ENCODE peak calls at places on chromosomes 6 and 20, in nine cellular contexts. I is astrocyte of the cerebellum; S is HFFc6; J is hippocampal formation; A is activated CD8-positive, alpha-beta T cell treated with anti-CD3 and anti-CD28 coated beads, Interleukin-2, amount 10 ng/mL, durations not matched to agents 7 days and 5 days; X is SJSA1; Z is activated CD4-positive, CD25-positive, alpha-beta regulatory T cell; R is ELR; K is astrocyte of the spinal cord. C is an unnamed sample.

GRCh38 chr6:103672169-103672568 is 1187.5 kb downstream of the HACE1 start:
- DNase-seq in R (peak; percentile 67), Z (no peak), X (no peak), K (peak; percentile 45), I (peak; percentile 15), A (no peak), S (no peak), J (no peak), C (no peak)

GRCh38 chr6:126076992-126077664 is 90.8 kb downstream of the TRMT11 start:
- DNase-seq in K (no peak), S (no peak), I (no peak), R (no peak), J (no peak), X (no peak), Z (no peak), A (no peak), C (no peak)

GRCh38 chr6:167255918-167256553 is 35.1 kb upstream of the UNC93A start:
- DNase-seq in A (no peak), X (no peak), R (no peak), I (no peak), S (no peak), J (no peak), Z (no peak), K (no peak), C (no peak)

GRCh38 chr20:50731930-50732690 is 730 bp downstream of the PARD6B start:
- DNase-seq in R (no peak), J (no peak), I (no peak), S (no peak), K (no peak), X (no peak), Z (no peak), A (peak; percentile 31), C (no peak)

GRCh38 chr6:107718341-107718740 is 105.8 kb downstream of the SCML4 start:
- DNase-seq in J (no peak), R (no peak), K (no peak), Z (no peak), I (no peak), A (no peak), X (no peak), S (no peak), C (no peak)

GRCh38 chr6:42778072-42778471 is 3.8 kb upstream of the BICRAL start:
- DNase-seq in K (no peak), I (no peak), Z (no peak), S (no peak), X (no peak), R (no peak), A (no peak), J (no peak), C (no peak)

GRCh38 chr6:48048460-48049146 is 62.4 kb downstream of the PTCHD4 start:
- DNase-seq in X (no peak), S (no peak), R (no peak), Z (no peak), A (no peak), K (no peak), J (no peak), I (no peak), C (no peak)

GRCh38 chr6:157443066-157443800 is 62.2 kb downstream of the ZDHHC14 start:
- DNase-seq in X (peak; percentile 39), I (peak; percentile 94), J (no peak), A (peak; percentile 42), R (peak; percentile 84), K (peak; percentile 90), Z (no peak), S (peak; percentile 63), C (no peak)

GRCh38 chr6:27684264-27685211 is 211.6 kb upstream of the ZNF184 start:
- DNase-seq in Z (peak; percentile 3), A (peak; percentile 74), S (peak; percentile 96), J (no peak), X (peak; percentile 25), R (peak; percentile 95), I (peak; percentile 26), K (peak; percentile 82), C (no peak)

GRCh38 chr6:143842468-143842901 is 653 bp upstream of the LTV1 start:
- DNase-seq in A (no peak), R (no peak), K (no peak), Z (no peak), J (peak; percentile 62), X (no peak), S (no peak), I (no peak), C (no peak)

GRCh38 chr6:131065824-131066171 is 2.8 kb upstream of the EPB41L2 start:
- DNase-seq in K (no peak), R (no peak), J (no peak), I (no peak), Z (no peak), A (no peak), X (no peak), S (no peak), C (no peak)

GRCh38 chr6:27078734-27079357 is 168.7 kb upstream of the PRSS16 start:
- DNase-seq in J (peak; percentile 77), S (peak; percentile 72), Z (no peak), A (peak; percentile 43), K (peak; percentile 67), X (peak; percentile 49), R (peak; percentile 73), I (peak; percentile 53), C (no peak)

GRCh38 chr6:154751020-154751800 is 18.0 kb downstream of the SCAF8 start:
- DNase-seq in R (no peak), I (no peak), S (no peak), K (no peak), X (no peak), Z (no peak), A (no peak), J (no peak), C (no peak)

GRCh38 chr6:158642805-158643489 is 1.6 kb downstream of the DYNLT1 start:
- DNase-seq in A (no peak), J (no peak), Z (no peak), I (no peak), S (no peak), R (peak; percentile 37), X (peak; percentile 39), K (no peak), C (no peak)

GRCh38 chr6:21999012-21999528 is 297.8 kb downstream of the PRL start:
- DNase-seq in R (peak; percentile 69), S (peak; percentile 62), J (no peak), K (peak; percentile 79), A (no peak), Z (no peak), I (peak; percentile 28), X (peak; percentile 54), C (no peak)

GRCh38 chr6:53035549-53036213 is 29.5 kb upstream of the FBXO9 start:
- DNase-seq in A (no peak), K (no peak), Z (no peak), R (no peak), X (peak; percentile 36), S (no peak), J (no peak), I (no peak), C (no peak)

GRCh38 chr6:42390228-42390934 is 61.3 kb downstream of the TRERF1 start:
- DNase-seq in J (no peak), X (no peak), S (no peak), K (no peak), A (peak; percentile 68), R (no peak), Z (no peak), I (no peak), C (no peak)

GRCh38 chr6:30747300-30747687 is 2.9 kb upstream of the IER3 start:
- DNase-seq in S (no peak), I (no peak), Z (no peak), R (peak; percentile 37), K (no peak), A (no peak), J (no peak), X (no peak), C (no peak)

GRCh38 chr6:106830930-106831329 is 143.6 kb downstream of the CD24 start:
- DNase-seq in A (no peak), J (no peak), S (no peak), Z (no peak), R (no peak), K (no peak), X (no peak), I (no peak), C (no peak)

GRCh38 chr6:33956206-33956605 is 152.4 kb upstream of the MLN start:
- DNase-seq in A (no peak), S (no peak), X (no peak), Z (no peak), R (no peak), J (no peak), I (no peak), K (no peak), C (peak; percentile 59)

GRCh38 chr20:62710886-62711702 is 2.5 kb downstream of the NTSR1 start:
- DNase-seq in I (no peak), J (no peak), Z (no peak), R (peak; percentile 66), K (no peak), X (no peak), A (peak; percentile 30), S (no peak), C (no peak)

GRCh38 chr6:142846883-142847287 is 98.1 kb downstream of the HIVEP2 start:
- DNase-seq in J (no peak), R (peak; percentile 97), I (peak; percentile 62), Z (no peak), K (peak; percentile 91), S (peak; percentile 95), A (no peak), X (peak; percentile 75), C (no peak)

GRCh38 chr20:23050847-23051627 is 1.6 kb upstream of the THBD start:
- DNase-seq in A (peak; percentile 45), J (no peak), S (peak; percentile 35), R (peak; percentile 57), I (peak; percentile 52), Z (no peak), X (peak; percentile 81), K (peak; percentile 88), C (peak; percentile 95)

GRCh38 chr6:143698759-143699750 is 21.3 kb downstream of the PHACTR2 start:
- DNase-seq in R (no peak), S (no peak), A (no peak), X (no peak), J (no peak), I (no peak), Z (no peak), K (no peak), C (no peak)

GRCh38 chr6:37669306-37669705 is 28.4 kb downstream of the MDGA1 start:
- DNase-seq in J (no peak), X (no peak), A (no peak), I (no peak), S (no peak), Z (no peak), R (peak; percentile 36), K (no peak), C (peak; percentile 51)

GRCh38 chr6:52538921-52539354 is 37.9 kb downstream of the TRAM2 start:
- DNase-seq in R (peak; percentile 90), Z (no peak), J (no peak), S (peak; percentile 78), K (no peak), I (no peak), X (peak; percentile 83), A (no peak), C (no peak)

GRCh38 chr6:108464506-108465084 is 96.1 kb upstream of the FOXO3 start:
- DNase-seq in X (no peak), S (peak; percentile 24), J (no peak), K (no peak), A (no peak), Z (no peak), R (peak; percentile 48), I (no peak), C (no peak)

GRCh38 chr6:524803-525202 is 132.1 kb downstream of the HUS1B start:
- DNase-seq in A (peak; percentile 65), X (no peak), I (no peak), K (no peak), Z (no peak), S (no peak), R (no peak), J (no peak), C (no peak)

GRCh38 chr6:141653590-141653989 is 479.1 kb upstream of the GJE1 start:
- DNase-seq in R (no peak), Z (no peak), K (no peak), S (no peak), X (no peak), I (no peak), J (no peak), A (no peak), C (no peak)

GRCh38 chr20:13648291-13648690 is 9.6 kb upstream of the TASP1 start:
- DNase-seq in X (no peak), A (no peak), Z (no peak), S (no peak), I (no peak), K (no peak), R (no peak), J (no peak), C (no peak)

GRCh38 chr6:36874016-36874442 is 574 bp downstream of the PPIL1 start:
- DNase-seq in S (no peak), R (peak; percentile 32), J (no peak), X (no peak), A (no peak), K (no peak), I (no peak), Z (no peak), C (no peak)

C was measured in posterior vena cava.